ENCODE peak calls at places on chromosomes 11 and 22, in nine cellular contexts. J, A, M, Z, F, K, Q, L and D are unnamed samples.

GRCh38 chr22:48489551-48490512 is 1337.8 kb downstream of the BRD1 start:
- DNase-seq in J (no peak), A (no peak), M (no peak), Z (no peak), F (no peak), K (no peak), Q (no peak), L (peak; percentile 44), D (no peak)

GRCh38 chr11:1693327-1694063 is 3.5 kb upstream of the KRTAP5-6 start:
- DNase-seq in J (peak; percentile 88), A (peak; percentile 81), M (peak; percentile 96), Z (peak; percentile 57), F (no peak), K (peak; percentile 70), Q (peak; percentile 82), L (peak; percentile 89), D (peak; percentile 85)

GRCh38 chr11:80107415-80107814 is 666.6 kb upstream of the TENM4 start:
- DNase-seq in J (no peak), A (no peak), M (no peak), Z (no peak), F (no peak), K (no peak), Q (no peak), L (no peak), D (no peak)

GRCh38 chr11:10487002-10487647 is 32.1 kb downstream of the AMPD3 start:
- DNase-seq in J (no peak), A (peak; percentile 1), M (no peak), Z (no peak), F (no peak), K (no peak), Q (no peak), L (no peak), D (no peak)

GRCh38 chr22:39634530-39635399 is 64.2 kb downstream of the CACNA1I start:
- DNase-seq in J (no peak), A (peak; percentile 54), M (peak; percentile 68), Z (no peak), F (no peak), K (no peak), Q (peak; percentile 75), L (no peak), D (peak; percentile 28)

GRCh38 chr22:49892226-49892899 is 25.9 kb downstream of the ALG12 start:
- DNase-seq in J (no peak), A (no peak), M (no peak), Z (no peak), F (no peak), K (no peak), Q (no peak), L (no peak), D (no peak)

GRCh38 chr11:108551653-108552462 is 41.7 kb downstream of the EXPH5 start:
- DNase-seq in J (no peak), A (no peak), M (no peak), Z (no peak), F (no peak), K (no peak), Q (no peak), L (peak; percentile 80), D (no peak)

GRCh38 chr11:57349491-57350274 is 11.5 kb downstream of the P2RX3 start:
- DNase-seq in J (peak; percentile 71), A (peak; percentile 74), M (peak; percentile 84), Z (peak; percentile 45), F (no peak), K (peak; percentile 52), Q (peak; percentile 62), L (peak; percentile 84), D (peak; percentile 79)

GRCh38 chr11:124510279-124510678 is 33.2 kb downstream of the OR8B12 start:
- DNase-seq in J (no peak), A (no peak), M (no peak), Z (no peak), F (no peak), K (no peak), Q (no peak), L (no peak), D (no peak)

GRCh38 chr11:123511037-123511870 is 81.2 kb downstream of the GRAMD1B start:
- DNase-seq in J (peak; percentile 85), A (peak; percentile 83), M (peak; percentile 95), Z (peak; percentile 51), F (peak; percentile 44), K (peak; percentile 87), Q (peak; percentile 83), L (peak; percentile 99), D (peak; percentile 81)

GRCh38 chr22:28773461-28773867 is 969 bp downstream of the CCDC117 start:
- DNase-seq in J (no peak), A (no peak), M (peak; percentile 13), Z (no peak), F (no peak), K (no peak), Q (no peak), L (no peak), D (no peak)

GRCh38 chr22:49807780-49808708 is 19.6 kb downstream of the BRD1 start:
- DNase-seq in J (no peak), A (no peak), M (no peak), Z (no peak), F (no peak), K (no peak), Q (no peak), L (no peak), D (peak; percentile 33)